ENCODE peak calls at places on chromosomes 1 and 21, in nine cellular contexts. One of them, this sample, is unnamed.

GRCh38 chr1:35049116-35049515 is 17.4 kb upstream of the ZMYM6 start:
- DNase-seq in heart left ventricle: no peak
- DNase-seq in AG04449: no peak
- DNase-seq in RWPE1: no peak
- DNase-seq in cardiac fibroblast: peak; percentile 60
- DNase-seq in GM12865: no peak
- DNase-seq in activated CD8-positive, alpha-beta T cell treated with anti-CD3 and anti-CD28 coated beads for 36 hours: no peak
- DNase-seq in sigmoid colon: no peak
- DNase-seq in neural crest cell: no peak
- DNase-seq in this sample: no peak

GRCh38 chr1:221435510-221435909 is 306.4 kb downstream of the DUSP10 start:
- DNase-seq in heart left ventricle: no peak
- DNase-seq in AG04449: no peak
- DNase-seq in RWPE1: peak; percentile 60
- DNase-seq in cardiac fibroblast: peak; percentile 81
- DNase-seq in GM12865: peak; percentile 56
- DNase-seq in activated CD8-positive, alpha-beta T cell treated with anti-CD3 and anti-CD28 coated beads for 36 hours: no peak
- DNase-seq in sigmoid colon: no peak
- DNase-seq in neural crest cell: no peak
- DNase-seq in this sample: no peak

GRCh38 chr21:39644069-39644468 is 31.3 kb downstream of the B3GALT5 start:
- DNase-seq in heart left ventricle: no peak
- DNase-seq in AG04449: no peak
- DNase-seq in RWPE1: no peak
- DNase-seq in cardiac fibroblast: no peak
- DNase-seq in GM12865: no peak
- DNase-seq in activated CD8-positive, alpha-beta T cell treated with anti-CD3 and anti-CD28 coated beads for 36 hours: no peak
- DNase-seq in sigmoid colon: no peak
- DNase-seq in neural crest cell: no peak
- DNase-seq in this sample: no peak

GRCh38 chr21:37496972-37497371 is 130.4 kb downstream of the DYRK1A start:
- DNase-seq in heart left ventricle: no peak
- DNase-seq in AG04449: no peak
- DNase-seq in RWPE1: no peak
- DNase-seq in cardiac fibroblast: peak; percentile 39
- DNase-seq in GM12865: no peak
- DNase-seq in activated CD8-positive, alpha-beta T cell treated with anti-CD3 and anti-CD28 coated beads for 36 hours: peak; percentile 30
- DNase-seq in sigmoid colon: no peak
- DNase-seq in neural crest cell: no peak
- DNase-seq in this sample: no peak

GRCh38 chr1:48055854-48056253 is 58.7 kb upstream of the TRABD2B start:
- DNase-seq in heart left ventricle: no peak
- DNase-seq in AG04449: no peak
- DNase-seq in RWPE1: no peak
- DNase-seq in cardiac fibroblast: no peak
- DNase-seq in GM12865: no peak
- DNase-seq in activated CD8-positive, alpha-beta T cell treated with anti-CD3 and anti-CD28 coated beads for 36 hours: no peak
- DNase-seq in sigmoid colon: no peak
- DNase-seq in neural crest cell: no peak
- DNase-seq in this sample: no peak

GRCh38 chr1:28796321-28797213 is 15.4 kb upstream of the OPRD1 start:
- DNase-seq in heart left ventricle: peak; percentile 46
- DNase-seq in AG04449: peak; percentile 5
- DNase-seq in RWPE1: no peak
- DNase-seq in cardiac fibroblast: no peak
- DNase-seq in GM12865: no peak
- DNase-seq in activated CD8-positive, alpha-beta T cell treated with anti-CD3 and anti-CD28 coated beads for 36 hours: no peak
- DNase-seq in sigmoid colon: no peak
- DNase-seq in neural crest cell: no peak
- DNase-seq in this sample: no peak

GRCh38 chr1:220887202-220887867 is 8.1 kb downstream of the HLX start:
- DNase-seq in heart left ventricle: no peak
- DNase-seq in AG04449: no peak
- DNase-seq in RWPE1: no peak
- DNase-seq in cardiac fibroblast: no peak
- DNase-seq in GM12865: no peak
- DNase-seq in activated CD8-positive, alpha-beta T cell treated with anti-CD3 and anti-CD28 coated beads for 36 hours: no peak
- DNase-seq in sigmoid colon: no peak
- DNase-seq in neural crest cell: no peak
- DNase-seq in this sample: no peak

GRCh38 chr21:44706706-44707615 is 4.4 kb downstream of the TSPEAR start:
- DNase-seq in heart left ventricle: no peak
- DNase-seq in AG04449: no peak
- DNase-seq in RWPE1: no peak
- DNase-seq in cardiac fibroblast: no peak
- DNase-seq in GM12865: no peak
- DNase-seq in activated CD8-positive, alpha-beta T cell treated with anti-CD3 and anti-CD28 coated beads for 36 hours: no peak
- DNase-seq in sigmoid colon: no peak
- DNase-seq in neural crest cell: no peak
- DNase-seq in this sample: no peak

DNA sequence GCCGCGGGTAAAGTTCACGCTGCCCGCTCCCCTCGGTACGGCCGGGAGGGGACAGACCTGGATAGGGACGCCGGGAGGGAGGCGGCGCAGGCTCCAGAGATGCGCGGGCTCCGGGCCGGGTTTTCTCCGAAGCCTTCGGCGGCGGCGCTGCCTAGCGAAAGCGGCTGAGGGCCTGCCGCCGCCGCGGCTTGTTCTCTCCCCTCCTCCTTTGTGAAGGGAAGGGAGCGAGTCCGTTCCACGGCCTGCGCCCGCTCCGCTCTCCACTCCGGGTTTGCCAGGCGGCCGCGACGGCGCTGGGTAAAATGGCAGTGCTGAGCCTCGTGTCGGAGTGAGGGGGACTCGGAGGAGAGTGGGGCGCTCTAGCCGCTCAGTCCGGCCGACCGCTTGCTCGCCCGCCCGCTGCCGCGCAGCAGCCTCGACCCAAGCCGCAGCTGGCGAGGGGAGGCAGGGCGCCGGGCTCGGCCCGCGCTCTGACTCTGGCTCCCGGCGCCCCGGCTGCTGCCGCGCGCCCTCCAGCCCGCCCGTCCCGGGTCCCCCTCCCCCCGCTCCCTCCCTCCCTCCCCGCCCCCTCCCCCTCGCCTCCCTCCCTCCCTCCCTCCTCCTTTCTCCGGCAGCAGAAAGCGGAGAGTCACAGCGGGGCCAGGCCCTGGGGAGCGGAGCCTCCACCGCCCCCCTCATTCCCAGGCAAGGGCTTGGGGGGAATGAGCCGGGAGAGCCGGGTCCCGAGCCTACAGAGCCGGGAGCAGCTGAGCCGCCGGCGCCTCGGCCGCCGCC is at the start of gene ARID1A:
- DNase-seq in heart left ventricle: peak; percentile 99
- DNase-seq in AG04449: peak; percentile 85
- DNase-seq in RWPE1: peak; percentile 58
- DNase-seq in cardiac fibroblast: peak; percentile 98
- DNase-seq in GM12865: peak; percentile 99
- DNase-seq in activated CD8-positive, alpha-beta T cell treated with anti-CD3 and anti-CD28 coated beads for 36 hours: peak; percentile 95
- DNase-seq in sigmoid colon: peak; percentile 98
- DNase-seq in neural crest cell: peak; percentile 97
- DNase-seq in this sample: peak; percentile 97
- TF ChIP-seq CTCF in heart left ventricle: peak; percentile 19
- TF ChIP-seq CTCF in AG04449: no peak
- TF ChIP-seq CTCF in RWPE1: no peak
- TF ChIP-seq CTCF in cardiac fibroblast: no peak
- TF ChIP-seq CTCF in GM12865: no peak
- TF ChIP-seq CTCF in activated CD8-positive, alpha-beta T cell treated with anti-CD3 and anti-CD28 coated beads for 36 hours: no peak
- TF ChIP-seq CTCF in sigmoid colon: no peak
- TF ChIP-seq CTCF in neural crest cell: peak; percentile 13
- TF ChIP-seq CTCF in this sample: no peak

GRCh38 chr1:14781811-14782210 is 183.3 kb downstream of the KAZN start:
- DNase-seq in heart left ventricle: no peak
- DNase-seq in AG04449: no peak
- DNase-seq in RWPE1: no peak
- DNase-seq in cardiac fibroblast: no peak
- DNase-seq in GM12865: no peak
- DNase-seq in activated CD8-positive, alpha-beta T cell treated with anti-CD3 and anti-CD28 coated beads for 36 hours: no peak
- DNase-seq in sigmoid colon: no peak
- DNase-seq in neural crest cell: no peak
- DNase-seq in this sample: no peak

GRCh38 chr1:14784790-14785773 is 186.6 kb downstream of the KAZN start:
- DNase-seq in heart left ventricle: no peak
- DNase-seq in AG04449: no peak
- DNase-seq in RWPE1: no peak
- DNase-seq in cardiac fibroblast: no peak
- DNase-seq in GM12865: no peak
- DNase-seq in activated CD8-positive, alpha-beta T cell treated with anti-CD3 and anti-CD28 coated beads for 36 hours: no peak
- DNase-seq in sigmoid colon: no peak
- DNase-seq in neural crest cell: no peak
- DNase-seq in this sample: no peak

GRCh38 chr1:14780271-14780670 is 181.8 kb downstream of the KAZN start:
- DNase-seq in heart left ventricle: no peak
- DNase-seq in AG04449: no peak
- DNase-seq in RWPE1: no peak
- DNase-seq in cardiac fibroblast: no peak
- DNase-seq in GM12865: no peak
- DNase-seq in activated CD8-positive, alpha-beta T cell treated with anti-CD3 and anti-CD28 coated beads for 36 hours: no peak
- DNase-seq in sigmoid colon: no peak
- DNase-seq in neural crest cell: no peak
- DNase-seq in this sample: no peak

GRCh38 chr1:14783592-14783886 is 185.1 kb downstream of the KAZN start:
- DNase-seq in heart left ventricle: no peak
- DNase-seq in AG04449: no peak
- DNase-seq in RWPE1: no peak
- DNase-seq in cardiac fibroblast: no peak
- DNase-seq in GM12865: no peak
- DNase-seq in activated CD8-positive, alpha-beta T cell treated with anti-CD3 and anti-CD28 coated beads for 36 hours: no peak
- DNase-seq in sigmoid colon: no peak
- DNase-seq in neural crest cell: no peak
- DNase-seq in this sample: no peak

DNA sequence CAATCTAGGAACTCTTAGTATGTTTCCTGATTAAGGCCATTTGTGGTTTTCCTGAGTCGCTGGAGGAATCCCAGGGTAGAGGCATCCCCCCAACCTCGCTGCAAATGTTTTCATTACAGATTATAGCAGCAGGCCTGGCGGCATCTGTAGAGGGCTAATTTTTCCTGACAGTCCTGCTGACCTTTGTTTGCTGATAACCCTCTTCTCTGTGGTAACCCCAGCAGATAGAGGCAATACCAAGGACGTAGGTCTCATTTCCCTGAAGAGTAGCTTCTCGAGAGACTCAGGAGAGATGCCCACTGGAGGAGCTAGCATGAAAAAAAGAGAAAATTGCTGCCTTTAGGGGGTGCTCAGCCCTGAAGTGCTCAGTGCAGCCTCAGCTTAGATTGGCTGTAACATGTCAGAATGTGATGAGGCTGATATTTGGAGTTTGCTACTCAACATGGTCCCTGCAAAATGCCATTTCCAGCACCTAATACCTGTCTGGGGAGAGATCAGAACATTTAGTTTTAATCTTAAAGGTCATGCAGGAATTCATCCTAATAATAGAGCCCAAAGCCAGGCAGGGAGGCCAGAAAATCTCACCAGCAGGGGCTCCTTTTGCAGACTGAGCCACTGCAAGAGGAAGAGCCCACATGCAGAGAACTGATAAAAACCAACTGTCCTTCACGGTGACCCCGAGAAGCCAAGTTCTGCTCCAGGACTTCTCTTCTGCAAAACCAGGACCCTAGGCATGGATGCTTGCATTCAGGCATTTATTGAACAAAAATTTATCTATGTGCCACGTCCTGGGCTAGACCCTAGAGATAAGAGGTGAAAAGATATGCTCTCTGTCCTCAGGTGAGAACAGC is 184.5 kb downstream of the KAZN start:
- DNase-seq in heart left ventricle: no peak
- DNase-seq in AG04449: no peak
- DNase-seq in RWPE1: no peak
- DNase-seq in cardiac fibroblast: no peak
- DNase-seq in GM12865: no peak
- DNase-seq in activated CD8-positive, alpha-beta T cell treated with anti-CD3 and anti-CD28 coated beads for 36 hours: no peak
- DNase-seq in sigmoid colon: no peak
- DNase-seq in neural crest cell: no peak
- DNase-seq in this sample: no peak
- TF ChIP-seq CTCF in heart left ventricle: no peak
- TF ChIP-seq CTCF in AG04449: peak; percentile 5
- TF ChIP-seq CTCF in RWPE1: no peak
- TF ChIP-seq CTCF in cardiac fibroblast: no peak
- TF ChIP-seq CTCF in GM12865: no peak
- TF ChIP-seq CTCF in activated CD8-positive, alpha-beta T cell treated with anti-CD3 and anti-CD28 coated beads for 36 hours: no peak
- TF ChIP-seq CTCF in sigmoid colon: no peak
- TF ChIP-seq CTCF in neural crest cell: peak; percentile 26
- TF ChIP-seq CTCF in this sample: no peak

DNA sequence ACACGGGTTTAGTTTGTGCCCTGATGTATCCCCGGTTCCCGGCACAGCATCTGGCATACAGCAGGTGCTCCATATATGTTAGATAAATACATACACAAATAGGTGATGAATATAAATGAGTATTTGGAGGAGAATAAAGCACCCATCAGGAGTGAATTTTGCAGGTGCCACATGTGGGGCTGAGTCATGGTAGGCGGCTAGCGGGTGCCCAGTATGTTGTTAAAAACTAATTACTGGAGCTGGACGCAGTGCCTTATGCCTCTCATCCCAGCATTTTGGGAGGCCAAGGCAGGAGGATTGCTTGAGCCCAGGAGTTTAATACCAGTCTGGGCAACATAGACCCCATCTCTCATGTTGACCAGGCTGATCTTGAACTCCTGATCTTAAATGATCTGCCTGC is 16.7 kb upstream of the WASF2 start:
- DNase-seq in heart left ventricle: peak; percentile 16
- DNase-seq in AG04449: no peak
- DNase-seq in RWPE1: no peak
- DNase-seq in cardiac fibroblast: no peak
- DNase-seq in GM12865: no peak
- DNase-seq in activated CD8-positive, alpha-beta T cell treated with anti-CD3 and anti-CD28 coated beads for 36 hours: no peak
- DNase-seq in sigmoid colon: no peak
- DNase-seq in neural crest cell: no peak
- DNase-seq in this sample: no peak
- TF ChIP-seq CTCF in heart left ventricle: no peak
- TF ChIP-seq CTCF in AG04449: no peak
- TF ChIP-seq CTCF in RWPE1: no peak
- TF ChIP-seq CTCF in cardiac fibroblast: no peak
- TF ChIP-seq CTCF in GM12865: no peak
- TF ChIP-seq CTCF in activated CD8-positive, alpha-beta T cell treated with anti-CD3 and anti-CD28 coated beads for 36 hours: no peak
- TF ChIP-seq CTCF in sigmoid colon: no peak
- TF ChIP-seq CTCF in neural crest cell: no peak
- TF ChIP-seq CTCF in this sample: no peak

DNA sequence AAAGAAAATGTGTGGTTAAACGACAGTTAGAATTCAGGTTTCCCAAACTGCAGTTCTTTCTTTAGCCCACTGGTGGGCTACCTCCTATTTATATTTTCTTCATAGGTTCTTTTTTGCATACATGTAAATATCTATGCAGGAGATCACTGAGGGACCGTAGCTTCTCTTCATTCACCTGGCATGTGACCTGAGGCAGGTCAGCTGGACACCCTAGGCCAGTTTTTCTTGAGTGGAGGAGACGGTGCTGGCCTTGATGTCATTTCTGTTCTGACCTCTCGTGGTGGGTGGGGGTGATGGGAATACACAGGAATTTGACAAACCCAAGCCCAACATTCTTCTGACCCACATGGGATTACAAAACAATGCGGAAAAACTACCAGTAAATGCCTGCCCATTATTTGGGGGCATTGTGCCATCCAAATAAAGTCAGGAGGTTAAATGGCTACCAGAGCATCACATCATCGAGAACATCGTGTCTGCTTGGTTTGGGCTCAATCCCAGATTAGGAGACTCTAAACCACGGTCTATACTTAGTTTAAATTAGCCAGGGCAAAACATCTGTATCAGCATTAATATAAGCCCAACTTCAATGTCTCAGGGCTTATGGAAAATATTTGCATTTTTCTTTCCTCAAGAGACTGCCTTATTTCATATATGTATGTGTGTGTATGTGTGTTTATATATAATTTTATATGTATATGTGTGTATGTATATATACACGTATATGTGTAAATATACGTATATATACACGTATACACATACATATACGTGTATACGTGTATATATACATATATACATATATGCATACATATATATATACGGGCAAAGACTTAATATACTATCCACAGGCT is 7.4 kb upstream of the IRF2BP2 start:
- DNase-seq in heart left ventricle: no peak
- DNase-seq in AG04449: no peak
- DNase-seq in RWPE1: no peak
- DNase-seq in cardiac fibroblast: peak; percentile 85
- DNase-seq in GM12865: no peak
- DNase-seq in activated CD8-positive, alpha-beta T cell treated with anti-CD3 and anti-CD28 coated beads for 36 hours: no peak
- DNase-seq in sigmoid colon: no peak
- DNase-seq in neural crest cell: no peak
- DNase-seq in this sample: no peak
- TF ChIP-seq CTCF in heart left ventricle: no peak
- TF ChIP-seq CTCF in AG04449: no peak
- TF ChIP-seq CTCF in RWPE1: no peak
- TF ChIP-seq CTCF in cardiac fibroblast: peak; percentile 25
- TF ChIP-seq CTCF in GM12865: no peak
- TF ChIP-seq CTCF in activated CD8-positive, alpha-beta T cell treated with anti-CD3 and anti-CD28 coated beads for 36 hours: peak; percentile 47
- TF ChIP-seq CTCF in sigmoid colon: no peak
- TF ChIP-seq CTCF in neural crest cell: peak; percentile 53
- TF ChIP-seq CTCF in this sample: no peak